ENCODE peak calls at places on chromosomes 13 and 19, in seven cellular contexts. B is GM23338, E is mammary epithelial cell, C is mesenchymal stem cell, D is PC-3, I is H9, L is A549. Z is an unnamed sample.

GRCh38 chr13:112747256-112747655 is 57.4 kb downstream of the ATP11A start:
- DNase-seq in E (no peak), L (no peak), C (no peak), B (no peak), D (no peak), I (no peak), Z (no peak)

GRCh38 chr13:47705185-47705584 is 295.9 kb downstream of the SUCLA2 start:
- DNase-seq in B (no peak), E (no peak), I (no peak), C (no peak), L (no peak), D (no peak), Z (no peak)

GRCh38 chr13:85266771-85267170 is 532.4 kb downstream of the SLITRK6 start:
- DNase-seq in E (no peak), D (no peak), I (peak; percentile 48), C (no peak), B (peak; percentile 21), L (no peak), Z (no peak)

GRCh38 chr19:10450853-10451609 is 30.7 kb downstream of the PDE4A start:
- DNase-seq in D (peak; percentile 44), L (peak; percentile 34), C (no peak), B (peak; percentile 95), I (peak; percentile 94), E (no peak), Z (no peak)

GRCh38 chr13:113852536-113853517 is 11.0 kb downstream of the GAS6 start:
- DNase-seq in E (no peak), B (no peak), L (no peak), D (no peak), I (peak; percentile 19), C (no peak), Z (no peak)

GRCh38 chr13:32499538-32500210 is 38.9 kb downstream of the N4BP2L2 start:
- DNase-seq in D (no peak), B (no peak), I (no peak), E (no peak), C (no peak), L (no peak), Z (no peak)

GRCh38 chr19:29806098-29806866 is 5.5 kb upstream of the CCNE1 start:
- DNase-seq in C (peak; percentile 55), L (peak; percentile 53), B (peak; percentile 58), D (no peak), I (peak; percentile 71), E (no peak), Z (no peak)

GRCh38 chr13:48858523-48858922 is 117.2 kb upstream of the FNDC3A start:
- DNase-seq in E (no peak), D (no peak), B (no peak), C (no peak), I (no peak), L (no peak), Z (no peak)

GRCh38 chr19:55686311-55687050 is 11.5 kb downstream of the EPN1 start:
- DNase-seq in B (no peak), E (no peak), L (no peak), C (no peak), I (no peak), D (no peak), Z (no peak)

GRCh38 chr19:33678796-33679195 is 57.0 kb downstream of the CHST8 start:
- DNase-seq in I (no peak), B (no peak), D (no peak), E (no peak), L (no peak), C (no peak), Z (no peak)

GRCh38 chr13:98580420-98580819 is 3.5 kb upstream of the STK24 start:
- DNase-seq in D (no peak), B (no peak), L (no peak), E (no peak), I (no peak), C (no peak), Z (no peak)

GRCh38 chr19:43934055-43934984 is 762 bp downstream of the ZNF45 start:
- DNase-seq in I (no peak), L (peak; percentile 17), D (peak; percentile 51), B (peak; percentile 6), E (peak; percentile 41), C (peak; percentile 33), Z (no peak)

GRCh38 chr13:32587774-32588165 is 1.5 kb downstream of the PDS5B start:
- DNase-seq in C (peak; percentile 69), L (no peak), E (peak; percentile 33), I (no peak), B (no peak), D (peak; percentile 21), Z (no peak)

GRCh38 chr19:14006766-14007562 is 844 bp upstream of the RFX1 start:
- DNase-seq in C (no peak), E (no peak), I (peak; percentile 54), B (peak; percentile 93), D (no peak), L (peak; percentile 36), Z (no peak)

GRCh38 chr19:45395524-45396388 is 9.1 kb downstream of the PPP1R13L start:
- DNase-seq in L (no peak), B (peak; percentile 97), D (no peak), E (no peak), I (peak; percentile 86), C (no peak), Z (no peak)

GRCh38 chr13:29922281-29922821 is 71.9 kb upstream of the UBL3 start:
- DNase-seq in E (peak; percentile 80), L (no peak), D (peak; percentile 66), I (no peak), C (peak; percentile 50), B (no peak), Z (peak; percentile 66)

GRCh38 chr13:29493796-29494195 is 101.7 kb downstream of the SLC7A1 start:
- DNase-seq in B (no peak), D (no peak), L (no peak), C (no peak), E (no peak), I (no peak), Z (no peak)

GRCh38 chr13:36038785-36039415 is 92.3 kb downstream of the DCLK1 start:
- DNase-seq in I (no peak), D (no peak), C (no peak), L (no peak), B (no peak), E (no peak), Z (no peak)

GRCh38 chr19:24052811-24053210 is 34.2 kb upstream of the ZNF254 start:
- DNase-seq in I (no peak), L (no peak), E (no peak), C (peak; percentile 26), D (no peak), B (no peak), Z (no peak)

GRCh38 chr13:20609145-20609544 is 42.2 kb downstream of the IFT88 start:
- DNase-seq in E (peak; percentile 66), D (peak; percentile 70), C (peak; percentile 82), L (no peak), B (no peak), I (no peak), Z (no peak)

GRCh38 chr19:4386038-4386782 is 14.1 kb downstream of the SH3GL1 start:
- DNase-seq in I (no peak), D (no peak), E (no peak), B (no peak), C (no peak), L (no peak), Z (no peak)

GRCh38 chr13:71864981-71865857 is 1.8 kb downstream of the DACH1 start:
- DNase-seq in B (peak; percentile 62), E (peak; percentile 1), C (peak; percentile 34), I (peak; percentile 41), D (no peak), L (no peak), Z (no peak)

DNA sequence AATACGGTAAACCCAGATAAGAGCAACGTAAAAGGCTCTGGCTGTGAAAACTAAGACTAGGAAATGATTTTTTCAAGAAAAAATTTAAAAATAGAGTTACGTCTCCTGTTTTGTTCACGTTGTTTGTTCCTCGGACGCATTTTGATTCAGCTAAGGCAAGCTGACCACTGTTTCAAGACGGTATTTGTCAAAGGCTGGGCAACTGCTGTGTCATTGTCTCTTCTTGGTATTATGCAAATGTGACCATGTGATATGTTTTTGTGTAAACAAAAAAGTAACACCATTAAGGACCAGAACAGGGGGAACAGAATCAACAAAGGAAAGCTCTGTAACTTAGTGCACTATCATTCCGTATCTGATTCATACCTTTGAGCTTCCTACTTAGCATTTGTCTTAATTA is 634.3 kb downstream of the LIG4 start:
- DNase-seq in B (peak; percentile 15), C (no peak), E (no peak), I (no peak), L (no peak), D (no peak), Z (peak; percentile 34)
- H3K4me2 ChIP-seq in B (no peak overlapping the region), C (no peak overlapping the region), E (no peak overlapping the region), I (no peak overlapping the region), L (no peak overlapping the region), D (no peak overlapping the region), Z (no peak overlapping the region)

GRCh38 chr13:109256866-109257760 is 529.3 kb downstream of the IRS2 start:
- DNase-seq in L (peak; percentile 45), I (no peak), D (peak; percentile 93), E (peak; percentile 100), B (peak; percentile 21), C (peak; percentile 93), Z (peak; percentile 100)
- H3K4me2 ChIP-seq in L (peak overlapping the region; percentile 65), I (no peak overlapping the region), D (peak overlapping the region; percentile 71), E (peak overlapping the region; percentile 38), B (no peak overlapping the region), C (no peak overlapping the region), Z (peak overlapping the region; percentile 56)

GRCh38 chr13:40235160-40235796 is 431.2 kb downstream of the FOXO1 start:
- DNase-seq in D (peak; percentile 68), C (no peak), L (no peak), I (no peak), B (no peak), E (no peak), Z (no peak)

GRCh38 chr13:40233731-40234195 is 432.7 kb downstream of the FOXO1 start:
- DNase-seq in D (no peak), B (no peak), L (no peak), C (no peak), I (no peak), E (peak; percentile 75), Z (no peak)

GRCh38 chr13:40240293-40240692 is 426.1 kb downstream of the FOXO1 start:
- DNase-seq in D (no peak), C (no peak), I (no peak), B (no peak), L (no peak), E (no peak), Z (no peak)

GRCh38 chr13:40238761-40239160 is 427.7 kb downstream of the FOXO1 start:
- DNase-seq in L (no peak), D (no peak), C (no peak), B (no peak), I (no peak), E (no peak), Z (no peak)

GRCh38 chr13:40236566-40237168 is 429.8 kb downstream of the FOXO1 start:
- DNase-seq in C (no peak), B (no peak), I (no peak), E (no peak), L (no peak), D (no peak), Z (no peak)
- H3K4me2 ChIP-seq in C (no peak overlapping the region), B (no peak overlapping the region), I (no peak overlapping the region), E (peak overlapping the region; percentile 14), L (peak overlapping the region; percentile 53), D (no peak overlapping the region), Z (no peak overlapping the region)

DNA sequence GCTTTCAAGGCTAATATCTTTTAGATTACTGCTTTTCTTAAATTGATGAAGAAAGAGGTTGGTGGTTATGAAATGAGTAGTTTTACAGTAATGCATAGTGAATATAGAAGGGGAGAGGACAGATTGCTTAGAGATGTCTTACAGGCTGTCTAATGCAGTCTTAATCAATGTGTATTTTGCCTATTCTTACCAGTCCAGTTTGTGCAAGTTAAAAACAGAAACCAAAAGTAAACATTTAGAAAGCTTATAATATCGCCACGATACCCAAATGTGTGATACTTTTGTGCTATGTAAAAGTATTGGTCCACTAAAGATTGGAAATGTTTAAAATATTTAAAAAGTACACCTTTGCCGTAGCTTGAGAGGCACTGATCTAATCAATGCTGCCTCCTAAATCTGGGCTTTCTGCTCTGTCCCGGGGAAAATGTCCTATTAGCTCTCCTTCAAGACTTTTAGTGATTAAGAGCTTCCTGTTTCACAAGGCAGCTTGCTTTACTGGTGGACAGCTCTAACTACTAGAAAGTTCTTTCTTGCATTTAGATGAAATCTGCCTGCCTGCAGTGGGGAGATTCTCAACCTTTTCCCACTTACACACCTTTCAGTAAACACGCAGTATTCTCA is 64.7 kb downstream of the DNAJC15 start:
- DNase-seq in E (no peak), C (peak; percentile 53), I (no peak), D (peak; percentile 31), B (no peak), L (no peak), Z (no peak)
- H3K4me2 ChIP-seq in E (no peak overlapping the region), C (no peak overlapping the region), I (no peak overlapping the region), D (peak overlapping the region; percentile 78), B (no peak overlapping the region), L (no peak overlapping the region), Z (no peak overlapping the region)